ENCODE peak calls at places on chromosomes 4 and X, in nine cellular contexts. One of them, this sample, is unnamed.

GRCh38 chr4:164937576-164938270 is 39.7 kb downstream of the TRIM61 start:
- DNase-seq in NCI-H526: peak; percentile 32
- DNase-seq in stimulated activated CD8-positive, alpha-beta memory T cell treated with anti-CD3 and anti-CD28 coated beads, Interleukin-7, amount 100 ng/mL, for 48 hours: no peak
- DNase-seq in psoas muscle: no peak
- DNase-seq in NCI-H69: peak; percentile 62
- DNase-seq in lung microvascular endothelial cell: no peak
- DNase-seq in T-helper 17 cell: no peak
- DNase-seq in HT-29: no peak
- DNase-seq in type B pancreatic cell: no peak
- DNase-seq in this sample: no peak

GRCh38 chrX:68880846-68881513 is 52.2 kb downstream of the EFNB1 start:
- DNase-seq in NCI-H526: no peak
- DNase-seq in stimulated activated CD8-positive, alpha-beta memory T cell treated with anti-CD3 and anti-CD28 coated beads, Interleukin-7, amount 100 ng/mL, for 48 hours: no peak
- DNase-seq in psoas muscle: no peak
- DNase-seq in NCI-H69: peak; percentile 82
- DNase-seq in lung microvascular endothelial cell: no peak
- DNase-seq in T-helper 17 cell: no peak
- DNase-seq in HT-29: no peak
- DNase-seq in type B pancreatic cell: no peak
- DNase-seq in this sample: no peak

GRCh38 chr4:153348006-153348405 is 3.5 kb downstream of the MND1 start:
- DNase-seq in NCI-H526: no peak
- DNase-seq in stimulated activated CD8-positive, alpha-beta memory T cell treated with anti-CD3 and anti-CD28 coated beads, Interleukin-7, amount 100 ng/mL, for 48 hours: no peak
- DNase-seq in psoas muscle: no peak
- DNase-seq in NCI-H69: no peak
- DNase-seq in lung microvascular endothelial cell: no peak
- DNase-seq in T-helper 17 cell: no peak
- DNase-seq in HT-29: no peak
- DNase-seq in type B pancreatic cell: no peak
- DNase-seq in this sample: no peak

GRCh38 chr4:187232201-187232600 is 508.5 kb upstream of the FAT1 start:
- DNase-seq in NCI-H526: no peak
- DNase-seq in stimulated activated CD8-positive, alpha-beta memory T cell treated with anti-CD3 and anti-CD28 coated beads, Interleukin-7, amount 100 ng/mL, for 48 hours: no peak
- DNase-seq in psoas muscle: no peak
- DNase-seq in NCI-H69: peak; percentile 83
- DNase-seq in lung microvascular endothelial cell: no peak
- DNase-seq in T-helper 17 cell: no peak
- DNase-seq in HT-29: no peak
- DNase-seq in type B pancreatic cell: no peak
- DNase-seq in this sample: no peak

GRCh38 chrX:19332983-19333382 is 10.7 kb upstream of the PDHA1 start:
- DNase-seq in NCI-H526: no peak
- DNase-seq in stimulated activated CD8-positive, alpha-beta memory T cell treated with anti-CD3 and anti-CD28 coated beads, Interleukin-7, amount 100 ng/mL, for 48 hours: no peak
- DNase-seq in psoas muscle: peak; percentile 23
- DNase-seq in NCI-H69: peak; percentile 57
- DNase-seq in lung microvascular endothelial cell: peak; percentile 22
- DNase-seq in T-helper 17 cell: no peak
- DNase-seq in HT-29: no peak
- DNase-seq in type B pancreatic cell: no peak
- DNase-seq in this sample: no peak

GRCh38 chr4:16785800-16786527 is 112.5 kb downstream of the LDB2 start:
- DNase-seq in NCI-H526: no peak
- DNase-seq in stimulated activated CD8-positive, alpha-beta memory T cell treated with anti-CD3 and anti-CD28 coated beads, Interleukin-7, amount 100 ng/mL, for 48 hours: no peak
- DNase-seq in psoas muscle: no peak
- DNase-seq in NCI-H69: no peak
- DNase-seq in lung microvascular endothelial cell: no peak
- DNase-seq in T-helper 17 cell: no peak
- DNase-seq in HT-29: no peak
- DNase-seq in type B pancreatic cell: no peak
- DNase-seq in this sample: no peak

GRCh38 chr4:7187691-7188090 is 4.6 kb upstream of the SORCS2 start:
- DNase-seq in NCI-H526: no peak
- DNase-seq in stimulated activated CD8-positive, alpha-beta memory T cell treated with anti-CD3 and anti-CD28 coated beads, Interleukin-7, amount 100 ng/mL, for 48 hours: no peak
- DNase-seq in psoas muscle: no peak
- DNase-seq in NCI-H69: no peak
- DNase-seq in lung microvascular endothelial cell: no peak
- DNase-seq in T-helper 17 cell: no peak
- DNase-seq in HT-29: no peak
- DNase-seq in type B pancreatic cell: no peak
- DNase-seq in this sample: no peak

GRCh38 chr4:165700855-165701254 is 172.2 kb upstream of the TLL1 start:
- DNase-seq in NCI-H526: peak; percentile 1
- DNase-seq in stimulated activated CD8-positive, alpha-beta memory T cell treated with anti-CD3 and anti-CD28 coated beads, Interleukin-7, amount 100 ng/mL, for 48 hours: no peak
- DNase-seq in psoas muscle: no peak
- DNase-seq in NCI-H69: peak; percentile 42
- DNase-seq in lung microvascular endothelial cell: peak; percentile 21
- DNase-seq in T-helper 17 cell: no peak
- DNase-seq in HT-29: peak; percentile 4
- DNase-seq in type B pancreatic cell: no peak
- DNase-seq in this sample: no peak

GRCh38 chr4:56840559-56840958 is 19.1 kb upstream of the SPINK2 start:
- DNase-seq in NCI-H526: no peak
- DNase-seq in stimulated activated CD8-positive, alpha-beta memory T cell treated with anti-CD3 and anti-CD28 coated beads, Interleukin-7, amount 100 ng/mL, for 48 hours: no peak
- DNase-seq in psoas muscle: no peak
- DNase-seq in NCI-H69: no peak
- DNase-seq in lung microvascular endothelial cell: no peak
- DNase-seq in T-helper 17 cell: no peak
- DNase-seq in HT-29: no peak
- DNase-seq in type B pancreatic cell: no peak
- DNase-seq in this sample: no peak

This sample was measured in NCI-H2171.